ENCODE peak calls at places on chromosomes 5 and 9, in nine cellular contexts. One of them, this sample, is unnamed.

GRCh38 chr9:129458155-129458661 is 162.7 kb downstream of the C9orf50 start:
- DNase-seq in AG09309: no peak
- DNase-seq in psoas muscle: no peak
- DNase-seq in hepatocyte: no peak
- DNase-seq in PC-3: no peak
- DNase-seq in H1: no peak
- DNase-seq in fibroblast of mammary gland: no peak
- DNase-seq in breast epithelium: peak; percentile 55
- DNase-seq in neural progenitor cell: no peak
- DNase-seq in this sample: no peak

GRCh38 chr5:179121667-179122111 is 61.5 kb downstream of the ZNF354C start:
- DNase-seq in neural progenitor cell: no peak
- DNase-seq in psoas muscle: no peak
- DNase-seq in H1: no peak
- DNase-seq in AG09309: no peak
- DNase-seq in fibroblast of mammary gland: no peak
- DNase-seq in breast epithelium: no peak
- DNase-seq in PC-3: no peak
- DNase-seq in hepatocyte: no peak
- DNase-seq in this sample: no peak

GRCh38 chr5:95846554-95847260 is 24.2 kb upstream of the GLRX start:
- DNase-seq in breast epithelium: no peak
- DNase-seq in PC-3: peak; percentile 76
- DNase-seq in psoas muscle: peak; percentile 64
- DNase-seq in fibroblast of mammary gland: peak; percentile 81
- DNase-seq in AG09309: no peak
- DNase-seq in hepatocyte: peak; percentile 83
- DNase-seq in neural progenitor cell: peak; percentile 70
- DNase-seq in H1: peak; percentile 71
- DNase-seq in this sample: peak; percentile 78

GRCh38 chr5:159805021-159805420 is 111.3 kb upstream of the ADRA1B start:
- DNase-seq in breast epithelium: no peak
- DNase-seq in AG09309: no peak
- DNase-seq in PC-3: no peak
- DNase-seq in hepatocyte: no peak
- DNase-seq in psoas muscle: peak; percentile 26
- DNase-seq in neural progenitor cell: no peak
- DNase-seq in fibroblast of mammary gland: peak; percentile 70
- DNase-seq in H1: no peak
- DNase-seq in this sample: peak; percentile 86

GRCh38 chr5:114296191-114296590 is 65.7 kb upstream of the KCNN2 start:
- DNase-seq in H1: no peak
- DNase-seq in AG09309: no peak
- DNase-seq in breast epithelium: no peak
- DNase-seq in neural progenitor cell: no peak
- DNase-seq in hepatocyte: no peak
- DNase-seq in fibroblast of mammary gland: peak; percentile 3
- DNase-seq in psoas muscle: no peak
- DNase-seq in PC-3: no peak
- DNase-seq in this sample: no peak

GRCh38 chr5:52727568-52727967 is 60.1 kb upstream of the ITGA1 start:
- DNase-seq in breast epithelium: peak; percentile 22
- DNase-seq in neural progenitor cell: no peak
- DNase-seq in psoas muscle: no peak
- DNase-seq in PC-3: peak; percentile 84
- DNase-seq in hepatocyte: no peak
- DNase-seq in H1: no peak
- DNase-seq in AG09309: peak; percentile 33
- DNase-seq in fibroblast of mammary gland: peak; percentile 82
- DNase-seq in this sample: peak; percentile 77

GRCh38 chr9:7879551-7880245 is 80.1 kb upstream of the DMAC1 start:
- DNase-seq in AG09309: no peak
- DNase-seq in breast epithelium: no peak
- DNase-seq in H1: peak; percentile 43
- DNase-seq in hepatocyte: no peak
- DNase-seq in neural progenitor cell: peak; percentile 88
- DNase-seq in fibroblast of mammary gland: peak; percentile 18
- DNase-seq in PC-3: no peak
- DNase-seq in psoas muscle: no peak
- DNase-seq in this sample: no peak

GRCh38 chr9:70049672-70050271 is 6.1 kb downstream of the MAMDC2 start:
- DNase-seq in PC-3: no peak
- DNase-seq in neural progenitor cell: no peak
- DNase-seq in AG09309: no peak
- DNase-seq in breast epithelium: peak; percentile 81
- DNase-seq in psoas muscle: peak; percentile 82
- DNase-seq in hepatocyte: peak; percentile 21
- DNase-seq in H1: peak; percentile 37
- DNase-seq in fibroblast of mammary gland: peak; percentile 83
- DNase-seq in this sample: peak; percentile 67

GRCh38 chr5:180467989-180468731 is 26.0 kb upstream of the CNOT6 start:
- DNase-seq in fibroblast of mammary gland: no peak
- DNase-seq in breast epithelium: no peak
- DNase-seq in PC-3: no peak
- DNase-seq in psoas muscle: no peak
- DNase-seq in neural progenitor cell: no peak
- DNase-seq in hepatocyte: no peak
- DNase-seq in H1: no peak
- DNase-seq in AG09309: no peak
- DNase-seq in this sample: no peak

GRCh38 chr5:173454381-173454763 is 126.2 kb upstream of the STC2 start:
- DNase-seq in psoas muscle: no peak
- DNase-seq in fibroblast of mammary gland: peak; percentile 85
- DNase-seq in H1: no peak
- DNase-seq in neural progenitor cell: no peak
- DNase-seq in PC-3: peak; percentile 61
- DNase-seq in breast epithelium: no peak
- DNase-seq in AG09309: no peak
- DNase-seq in hepatocyte: peak; percentile 37
- DNase-seq in this sample: peak; percentile 48

GRCh38 chr9:131657890-131658752 is 81.8 kb downstream of the RAPGEF1 start:
- DNase-seq in neural progenitor cell: no peak
- DNase-seq in breast epithelium: no peak
- DNase-seq in AG09309: peak; percentile 79
- DNase-seq in hepatocyte: peak; percentile 57
- DNase-seq in psoas muscle: no peak
- DNase-seq in H1: no peak
- DNase-seq in PC-3: peak; percentile 88
- DNase-seq in fibroblast of mammary gland: peak; percentile 93
- DNase-seq in this sample: peak; percentile 89
- H3K4me3 ChIP-seq in neural progenitor cell: no peak overlapping the region
- H3K4me3 ChIP-seq in breast epithelium: no peak overlapping the region
- H3K4me3 ChIP-seq in AG09309: no peak overlapping the region
- H3K4me3 ChIP-seq in hepatocyte: no peak overlapping the region
- H3K4me3 ChIP-seq in psoas muscle: no peak overlapping the region
- H3K4me3 ChIP-seq in H1: no peak overlapping the region
- H3K4me3 ChIP-seq in PC-3: peak overlapping the region; percentile 41
- H3K4me3 ChIP-seq in fibroblast of mammary gland: no peak overlapping the region
- H3K4me3 ChIP-seq in this sample: no peak overlapping the region

GRCh38 chr5:141757402-141757801 is 75.4 kb upstream of the ARAP3 start:
- DNase-seq in breast epithelium: no peak
- DNase-seq in fibroblast of mammary gland: peak; percentile 39
- DNase-seq in psoas muscle: no peak
- DNase-seq in PC-3: peak; percentile 67
- DNase-seq in neural progenitor cell: peak; percentile 64
- DNase-seq in H1: no peak
- DNase-seq in hepatocyte: peak; percentile 40
- DNase-seq in AG09309: peak; percentile 4
- DNase-seq in this sample: peak; percentile 40
- TF ChIP-seq CTCF in breast epithelium: no peak
- TF ChIP-seq CTCF in fibroblast of mammary gland: peak; percentile 45
- TF ChIP-seq CTCF in psoas muscle: no peak
- TF ChIP-seq CTCF in PC-3: peak; percentile 58
- TF ChIP-seq CTCF in neural progenitor cell: peak; percentile 59
- TF ChIP-seq CTCF in H1: peak; percentile 79
- TF ChIP-seq CTCF in hepatocyte: peak; percentile 38
- TF ChIP-seq CTCF in AG09309: peak; percentile 66
- TF ChIP-seq CTCF in this sample: peak; percentile 61

GRCh38 chr5:1642621-1643061 is 118.9 kb upstream of the LPCAT1 start:
- DNase-seq in PC-3: no peak
- DNase-seq in fibroblast of mammary gland: no peak
- DNase-seq in neural progenitor cell: peak; percentile 1
- DNase-seq in breast epithelium: no peak
- DNase-seq in hepatocyte: no peak
- DNase-seq in AG09309: no peak
- DNase-seq in psoas muscle: no peak
- DNase-seq in H1: no peak
- DNase-seq in this sample: no peak

GRCh38 chr5:1643651-1644392 is 120.1 kb upstream of the LPCAT1 start:
- DNase-seq in breast epithelium: no peak
- DNase-seq in PC-3: peak; percentile 42
- DNase-seq in hepatocyte: no peak
- DNase-seq in neural progenitor cell: peak; percentile 2
- DNase-seq in H1: no peak
- DNase-seq in psoas muscle: no peak
- DNase-seq in fibroblast of mammary gland: peak; percentile 26
- DNase-seq in AG09309: no peak
- DNase-seq in this sample: no peak

GRCh38 chr5:1647580-1647979 is 123.8 kb upstream of the LPCAT1 start:
- DNase-seq in H1: no peak
- DNase-seq in neural progenitor cell: no peak
- DNase-seq in AG09309: no peak
- DNase-seq in psoas muscle: no peak
- DNase-seq in hepatocyte: no peak
- DNase-seq in fibroblast of mammary gland: no peak
- DNase-seq in PC-3: no peak
- DNase-seq in breast epithelium: no peak
- DNase-seq in this sample: no peak

GRCh38 chr5:1642221-1642620 is 118.5 kb upstream of the LPCAT1 start:
- DNase-seq in PC-3: no peak
- DNase-seq in psoas muscle: no peak
- DNase-seq in H1: no peak
- DNase-seq in hepatocyte: no peak
- DNase-seq in breast epithelium: no peak
- DNase-seq in fibroblast of mammary gland: no peak
- DNase-seq in neural progenitor cell: no peak
- DNase-seq in AG09309: no peak
- DNase-seq in this sample: no peak

DNA sequence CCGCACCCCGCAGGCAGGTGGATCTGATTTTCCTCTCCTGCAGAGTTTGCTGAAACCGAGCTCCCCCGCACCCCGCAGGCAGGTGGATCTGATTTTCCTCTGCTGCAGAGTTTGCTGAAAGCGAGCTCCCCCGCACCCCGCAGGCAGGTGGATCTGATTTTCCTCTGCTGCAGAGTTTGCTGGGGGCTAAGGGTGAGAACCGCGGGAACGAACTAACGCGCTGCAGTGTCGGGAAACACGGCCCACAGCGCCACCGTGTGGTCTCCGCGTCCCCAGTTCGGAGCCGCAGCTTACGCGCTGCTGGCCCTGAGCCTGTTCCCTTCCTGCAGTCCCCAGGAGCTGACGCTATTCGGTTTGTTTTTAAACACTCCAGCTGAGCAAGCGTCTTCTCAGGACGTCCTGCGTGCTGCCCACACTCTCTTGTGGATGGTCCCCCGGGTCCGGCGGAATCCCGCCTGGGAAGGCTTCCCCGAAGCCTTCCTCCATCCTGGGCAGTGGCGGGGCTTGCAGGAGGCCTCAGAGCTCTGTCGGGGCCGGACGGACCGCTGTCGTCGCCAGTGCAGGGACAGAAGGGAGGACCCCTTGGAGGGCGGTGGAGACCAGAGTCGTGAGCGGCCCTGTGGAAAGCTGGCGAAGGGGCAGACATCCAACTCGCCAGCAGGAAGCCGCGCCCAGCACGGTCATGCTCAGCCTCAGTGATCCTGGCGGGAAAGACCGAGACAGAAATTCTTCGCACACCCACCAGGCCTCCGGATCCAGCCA is 121.2 kb upstream of the LPCAT1 start:
- DNase-seq in PC-3: peak; percentile 92
- DNase-seq in neural progenitor cell: peak; percentile 94
- DNase-seq in breast epithelium: peak; percentile 45
- DNase-seq in fibroblast of mammary gland: peak; percentile 91
- DNase-seq in hepatocyte: peak; percentile 93
- DNase-seq in AG09309: no peak
- DNase-seq in psoas muscle: peak; percentile 82
- DNase-seq in H1: peak; percentile 95
- DNase-seq in this sample: peak; percentile 73
- H3K4me3 ChIP-seq in PC-3: peak overlapping the region; percentile 63
- H3K4me3 ChIP-seq in neural progenitor cell: peak overlapping the region; percentile 50
- H3K4me3 ChIP-seq in breast epithelium: peak overlapping the region; percentile 62
- H3K4me3 ChIP-seq in fibroblast of mammary gland: peak overlapping the region; percentile 7
- H3K4me3 ChIP-seq in hepatocyte: no peak overlapping the region
- H3K4me3 ChIP-seq in AG09309: no peak overlapping the region
- H3K4me3 ChIP-seq in psoas muscle: peak overlapping the region; percentile 24
- H3K4me3 ChIP-seq in H1: peak overlapping the region; percentile 51
- H3K4me3 ChIP-seq in this sample: peak overlapping the region; percentile 40

GRCh38 chr5:81164466-81164865 is 68.7 kb upstream of the CKMT2 start:
- DNase-seq in fibroblast of mammary gland: no peak
- DNase-seq in PC-3: no peak
- DNase-seq in breast epithelium: no peak
- DNase-seq in neural progenitor cell: no peak
- DNase-seq in hepatocyte: no peak
- DNase-seq in H1: no peak
- DNase-seq in AG09309: no peak
- DNase-seq in psoas muscle: no peak
- DNase-seq in this sample: no peak

GRCh38 chr5:81167078-81167477 is 66.0 kb upstream of the CKMT2 start:
- DNase-seq in neural progenitor cell: no peak
- DNase-seq in breast epithelium: no peak
- DNase-seq in H1: no peak
- DNase-seq in psoas muscle: no peak
- DNase-seq in PC-3: no peak
- DNase-seq in AG09309: no peak
- DNase-seq in hepatocyte: no peak
- DNase-seq in fibroblast of mammary gland: no peak
- DNase-seq in this sample: no peak

GRCh38 chr5:81167544-81167943 is 65.6 kb upstream of the CKMT2 start:
- DNase-seq in PC-3: no peak
- DNase-seq in AG09309: no peak
- DNase-seq in fibroblast of mammary gland: no peak
- DNase-seq in neural progenitor cell: no peak
- DNase-seq in H1: no peak
- DNase-seq in hepatocyte: no peak
- DNase-seq in psoas muscle: no peak
- DNase-seq in breast epithelium: no peak
- DNase-seq in this sample: no peak

GRCh38 chr5:81164936-81165335 is 68.2 kb upstream of the CKMT2 start:
- DNase-seq in hepatocyte: no peak
- DNase-seq in AG09309: no peak
- DNase-seq in fibroblast of mammary gland: no peak
- DNase-seq in breast epithelium: no peak
- DNase-seq in neural progenitor cell: no peak
- DNase-seq in PC-3: no peak
- DNase-seq in psoas muscle: no peak
- DNase-seq in H1: no peak
- DNase-seq in this sample: peak; percentile 15

DNA sequence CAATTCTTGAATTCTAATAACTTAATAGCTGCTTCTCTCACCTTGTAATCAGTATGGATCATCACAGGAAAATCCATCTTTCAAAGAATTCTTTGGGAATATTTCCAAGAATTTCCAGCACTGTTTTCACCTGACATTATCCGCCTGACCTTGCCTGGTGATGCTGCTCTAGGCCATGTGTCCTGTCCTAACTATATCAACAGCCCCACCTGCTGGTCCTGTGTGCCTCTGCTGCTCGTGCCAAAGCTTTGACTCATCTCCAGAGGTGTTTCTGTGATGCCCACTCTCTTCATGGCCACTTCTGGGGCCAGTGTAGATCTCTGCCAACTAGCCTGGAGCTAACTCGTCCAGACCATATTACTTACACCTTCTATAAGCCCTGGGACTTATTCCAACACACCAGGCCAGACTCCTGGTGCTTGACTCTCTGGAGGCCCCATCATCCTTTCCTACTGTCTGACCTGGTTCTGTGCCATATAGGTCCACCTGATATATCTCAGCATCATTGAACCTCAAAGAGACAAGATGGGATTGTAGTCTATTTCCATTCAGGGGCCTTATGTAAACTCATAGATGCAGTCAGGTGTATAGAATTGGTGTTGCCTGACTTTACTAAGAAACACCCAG is 67.5 kb upstream of the CKMT2 start:
- DNase-seq in AG09309: no peak
- DNase-seq in breast epithelium: peak; percentile 34
- DNase-seq in PC-3: peak; percentile 75
- DNase-seq in H1: peak; percentile 77
- DNase-seq in psoas muscle: no peak
- DNase-seq in fibroblast of mammary gland: peak; percentile 60
- DNase-seq in neural progenitor cell: peak; percentile 82
- DNase-seq in hepatocyte: peak; percentile 81
- DNase-seq in this sample: peak; percentile 52
- TF ChIP-seq CTCF in AG09309: peak; percentile 82
- TF ChIP-seq CTCF in breast epithelium: peak; percentile 39
- TF ChIP-seq CTCF in PC-3: peak; percentile 81
- TF ChIP-seq CTCF in H1: peak; percentile 85
- TF ChIP-seq CTCF in psoas muscle: peak; percentile 30
- TF ChIP-seq CTCF in fibroblast of mammary gland: peak; percentile 67
- TF ChIP-seq CTCF in neural progenitor cell: peak; percentile 84
- TF ChIP-seq CTCF in hepatocyte: peak; percentile 69
- TF ChIP-seq CTCF in this sample: peak; percentile 67

This sample was measured in AG10803.